ENCODE peak calls at places on chromosomes 12 and 14, in seven cellular contexts. U is GM12878, I is spleen, M is HepG2, V is esophagus muscularis mucosa, E is breast epithelium, W is endothelial cell of umbilical vein. Y is an unnamed sample.

GRCh38 chr12:76554411-76555225 is 5.0 kb downstream of the OSBPL8 start:
- DNase-seq in E (no peak), M (no peak), W (no peak), I (no peak), U (no peak), V (no peak), Y (no peak)

GRCh38 chr14:31950760-31951637 is 126.1 kb upstream of the ARHGAP5 start:
- DNase-seq in W (no peak), U (no peak), E (no peak), M (no peak), I (peak; percentile 80), V (no peak), Y (no peak)

GRCh38 chr12:112716099-112717093 is 75.2 kb upstream of the RPH3A start:
- DNase-seq in W (peak; percentile 5), U (no peak), I (no peak), E (no peak), M (no peak), V (no peak), Y (no peak)

GRCh38 chr14:35050652-35051051 is 4.6 kb downstream of the FAM177A1 start:
- DNase-seq in V (no peak), W (peak; percentile 54), U (no peak), I (no peak), E (no peak), M (peak; percentile 87), Y (no peak)

GRCh38 chr12:56040963-56041578 is 647 bp upstream of the RPS26 start:
- DNase-seq in W (no peak), M (no peak), I (peak; percentile 73), V (no peak), E (no peak), U (no peak), Y (no peak)

GRCh38 chr14:64572721-64573508 is 23.2 kb downstream of the PPP1R36 start:
- DNase-seq in M (no peak), V (no peak), I (no peak), W (no peak), U (no peak), E (no peak), Y (no peak)

GRCh38 chr12:49283541-49284429 is 11.2 kb upstream of the PRPH start:
- DNase-seq in M (no peak), V (no peak), E (no peak), W (no peak), I (no peak), U (no peak), Y (no peak)

GRCh38 chr12:82698959-82699358 is 12.3 kb downstream of the TMTC2 start:
- DNase-seq in I (no peak), E (no peak), U (no peak), M (no peak), V (no peak), W (no peak), Y (no peak)

GRCh38 chr12:96710127-96710745 is 196.8 kb upstream of the NEDD1 start:
- DNase-seq in W (no peak), E (no peak), V (no peak), M (no peak), I (no peak), U (no peak), Y (no peak)

GRCh38 chr12:54016478-54016964 is 7.7 kb downstream of the HOXC8 start:
- DNase-seq in V (no peak), I (no peak), W (no peak), E (no peak), U (no peak), M (no peak), Y (no peak)

GRCh38 chr12:119208626-119209061 is 29.9 kb downstream of the HSPB8 start:
- DNase-seq in I (no peak), M (peak; percentile 33), W (no peak), V (peak; percentile 95), E (peak; percentile 51), U (no peak), Y (no peak)

GRCh38 chr12:13203028-13203922 is 6.7 kb downstream of the EMP1 start:
- DNase-seq in E (no peak), U (no peak), M (no peak), V (no peak), I (no peak), W (peak; percentile 46), Y (no peak)

GRCh38 chr12:112996501-112996900 is 18.2 kb downstream of the OAS2 start:
- DNase-seq in W (no peak), M (no peak), E (no peak), V (no peak), I (no peak), U (no peak), Y (peak; percentile 60)

GRCh38 chr12:93229494-93230310 is 148.0 kb upstream of the NUDT4 start:
- DNase-seq in M (peak; percentile 48), V (no peak), W (peak; percentile 72), I (no peak), E (no peak), U (no peak), Y (no peak)

GRCh38 chr12:127174881-127175280 is 1092.1 kb upstream of the TMEM132C start:
- DNase-seq in V (no peak), M (no peak), E (no peak), I (no peak), W (no peak), U (no peak), Y (peak; percentile 22)

GRCh38 chr14:33949051-33950037 is 1.5 kb downstream of the EGLN3 start:
- DNase-seq in V (no peak), I (no peak), E (no peak), W (no peak), M (no peak), U (no peak), Y (no peak)

GRCh38 chr12:132315507-132315906 is 13.9 kb downstream of the GALNT9 start:
- DNase-seq in W (no peak), M (no peak), E (no peak), I (no peak), V (no peak), U (no peak), Y (no peak)

GRCh38 chr14:71423481-71423880 is 508.7 kb upstream of the RGS6 start:
- DNase-seq in E (no peak), V (no peak), M (no peak), I (no peak), U (no peak), W (no peak), Y (no peak)

GRCh38 chr12:42236017-42236416 is 2.0 kb downstream of the YAF2 start:
- DNase-seq in U (no peak), M (no peak), W (no peak), I (no peak), E (no peak), V (no peak), Y (no peak)

GRCh38 chr14:92897922-92898599 is 24.9 kb upstream of the CHGA start:
- DNase-seq in U (no peak), I (no peak), V (no peak), E (no peak), W (no peak), M (no peak), Y (peak; percentile 79)

GRCh38 chr12:76455582-76456345 is 103.8 kb downstream of the OSBPL8 start:
- DNase-seq in M (peak; percentile 62), E (no peak), V (no peak), I (no peak), W (peak; percentile 82), U (peak; percentile 33), Y (no peak)

DNA sequence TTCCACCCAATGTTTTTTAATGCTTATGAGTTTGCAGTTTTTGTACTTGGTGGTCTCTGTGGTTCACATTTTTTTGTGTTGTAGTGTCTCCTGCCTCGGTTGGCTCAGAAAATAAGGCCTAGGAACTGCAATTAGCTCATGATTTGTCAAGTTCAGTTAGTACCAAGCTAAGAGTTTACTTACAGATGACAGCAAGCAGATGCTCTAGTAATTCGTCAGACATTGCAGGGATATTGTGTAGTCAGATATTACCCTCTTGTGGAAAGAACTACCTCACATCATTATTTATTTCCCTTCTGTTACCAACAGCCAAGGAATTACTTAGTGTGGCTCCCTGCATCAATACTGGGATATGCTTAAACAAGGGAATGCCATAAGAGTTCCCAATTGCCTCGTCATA is 14.6 kb downstream of the DYRK2 start:
- DNase-seq in M (no peak), W (no peak), U (no peak), I (no peak), E (no peak), V (no peak), Y (no peak)
- TF ChIP-seq POLR2AphosphoS5 in M (no peak), W (no peak), U (no peak), I (no peak), E (no peak), V (peak; percentile 60), Y (no peak)

GRCh38 chr12:40164034-40164433 is 58.2 kb upstream of the SLC2A13 start:
- DNase-seq in I (no peak), U (no peak), V (no peak), E (no peak), W (no peak), M (no peak), Y (no peak)

GRCh38 chr12:40157307-40157706 is 51.4 kb upstream of the SLC2A13 start:
- DNase-seq in W (no peak), V (no peak), E (no peak), M (no peak), I (no peak), U (no peak), Y (no peak)

GRCh38 chr12:40158592-40159111 is 52.8 kb upstream of the SLC2A13 start:
- DNase-seq in U (no peak), E (peak; percentile 67), I (no peak), V (no peak), M (no peak), W (no peak), Y (no peak)

GRCh38 chr12:40156031-40156764 is 50.3 kb upstream of the SLC2A13 start:
- DNase-seq in W (no peak), I (no peak), V (no peak), E (no peak), M (no peak), U (no peak), Y (no peak)

GRCh38 chr12:40162022-40162421 is 56.1 kb upstream of the SLC2A13 start:
- DNase-seq in W (no peak), E (no peak), V (no peak), I (no peak), U (no peak), M (no peak), Y (no peak)
- H3K9me3 ChIP-seq in W (no peaks in the 10 kb centered on the region), E (no peaks in the 10 kb centered on the region), V (no peaks in the 10 kb centered on the region), I (peaks cover 29% of the 10 kb centered on the region), U (peaks cover 1% of the 10 kb centered on the region), M (peaks cover 29% of the 10 kb centered on the region), Y (no peaks in the 10 kb centered on the region)

GRCh38 chr12:115518-115917 is 49.0 kb downstream of the IQSEC3 start:
- DNase-seq in W (no peak), U (no peak), M (no peak), V (no peak), E (no peak), I (no peak), Y (no peak)
- H3K4me1 ChIP-seq in W (no peaks in the 10 kb centered on the region), U (no peaks in the 10 kb centered on the region), M (no peaks in the 10 kb centered on the region), V (no peaks in the 10 kb centered on the region), E (no peaks in the 10 kb centered on the region), I (no peaks in the 10 kb centered on the region), Y (peaks cover 7% of the 10 kb centered on the region)

GRCh38 chr12:91944637-91945036 is 201.0 kb downstream of the BTG1 start:
- DNase-seq in I (no peak), E (no peak), V (no peak), M (no peak), U (no peak), W (no peak), Y (no peak)

GRCh38 chr12:91952916-91953315 is 192.7 kb downstream of the BTG1 start:
- DNase-seq in W (no peak), U (no peak), I (no peak), E (no peak), M (no peak), V (no peak), Y (no peak)

GRCh38 chr12:91947459-91947858 is 198.2 kb downstream of the BTG1 start:
- DNase-seq in W (no peak), V (no peak), E (no peak), U (no peak), I (no peak), M (no peak), Y (no peak)

GRCh38 chr12:91951571-91951970 is 194.1 kb downstream of the BTG1 start:
- DNase-seq in E (no peak), U (no peak), W (no peak), I (no peak), M (no peak), V (no peak), Y (no peak)

GRCh38 chr12:91948504-91948903 is 197.1 kb downstream of the BTG1 start:
- DNase-seq in V (no peak), M (no peak), I (no peak), U (no peak), E (no peak), W (peak; percentile 83), Y (no peak)
- TF ChIP-seq POLR2AphosphoS5 in V (no peak), M (no peak), I (no peak), U (no peak), E (no peak), W (no peak), Y (peak; percentile 81)

Y was measured in vagina.